ENCODE peak calls at places on chromosomes 13 and 19, in nine cellular contexts. O is colonic mucosa, D is thoracic aorta, I is left ventricle myocardium inferior, L is neural progenitor cell, Y is fibroblast of the aortic adventitia, T is SK-N-SH, G is pancreas, W is sigmoid colon. F is an unnamed sample.

GRCh38 chr13:24502567-24503375 is 9.8 kb downstream of the PARP4 start:
- DNase-seq in D (no peak), I (peak), O (peak), Y (peak), G (no peak), L (peak), W (no peak), T (no peak), F (peak)

GRCh38 chr13:93151277-93151676 is 75.3 kb upstream of the GPC6 start:
- DNase-seq in T (no peak), L (no peak), O (no peak), I (no peak), W (no peak), G (no peak), D (no peak), Y (peak), F (no peak)

GRCh38 chr19:5234412-5234811 is 106.2 kb downstream of the PTPRS start:
- DNase-seq in G (no peak), W (no peak), Y (no peak), I (no peak), T (no peak), D (no peak), L (no peak), O (no peak), F (no peak)

GRCh38 chr19:8148410-8149231 is 771 bp downstream of the FBN3 start:
- DNase-seq in W (no peak), T (peak), D (no peak), G (no peak), L (peak), I (no peak), O (no peak), Y (no peak), F (peak)

GRCh38 chr13:114134111-114134943 is 1.9 kb upstream of the RASA3 start:
- DNase-seq in I (no peak), O (no peak), G (no peak), W (peak), T (no peak), Y (no peak), L (peak), D (no peak), F (no peak)

GRCh38 chr13:20714161-20714560 is 10.7 kb downstream of the IL17D start:
- DNase-seq in T (no peak), D (no peak), O (no peak), W (no peak), I (no peak), L (no peak), G (no peak), Y (peak), F (no peak)

GRCh38 chr19:30046522-30046921 is 104.5 kb downstream of the URI1 start:
- DNase-seq in W (no peak), L (peak), O (no peak), G (no peak), I (no peak), Y (no peak), T (peak), D (no peak), F (no peak)

GRCh38 chr13:113029487-113030258 is 60.7 kb downstream of the MCF2L start:
- DNase-seq in O (peak), Y (no peak), G (no peak), D (no peak), I (no peak), T (peak), W (no peak), L (peak), F (peak)

GRCh38 chr13:53126803-53127202 is 98.2 kb downstream of the OLFM4 start:
- DNase-seq in Y (no peak), G (no peak), I (peak), D (no peak), O (peak), T (no peak), W (peak), L (no peak), F (no peak)

GRCh38 chr19:35959040-35959967 is 23.1 kb downstream of the LRFN3 start:
- DNase-seq in D (no peak), Y (no peak), O (no peak), W (no peak), I (peak), L (peak), G (no peak), T (peak), F (no peak)

GRCh38 chr13:107644136-107644535 is 571.2 kb downstream of the LIG4 start:
- DNase-seq in W (no peak), L (no peak), Y (no peak), T (no peak), I (no peak), G (no peak), O (no peak), D (no peak), F (no peak)

GRCh38 chr19:47839913-47840312 is 18.2 kb downstream of the CRX start:
- DNase-seq in Y (no peak), I (no peak), L (peak), O (no peak), G (no peak), T (no peak), W (no peak), D (no peak), F (no peak)

GRCh38 chr13:80113714-80114454 is 227.0 kb downstream of the SPRY2 start:
- DNase-seq in D (no peak), L (no peak), G (no peak), I (no peak), Y (no peak), W (no peak), T (no peak), O (no peak), F (no peak)

GRCh38 chr13:99303863-99304521 is 3.2 kb downstream of the GPR183 start:
- DNase-seq in G (no peak), W (no peak), L (no peak), T (no peak), Y (no peak), I (no peak), O (no peak), D (no peak), F (no peak)

GRCh38 chr13:51349016-51349415 is 9.5 kb downstream of the SERPINE3 start:
- DNase-seq in Y (peak), I (no peak), D (no peak), L (no peak), T (no peak), W (no peak), G (no peak), O (no peak), F (no peak)

GRCh38 chr19:41324231-41324702 is 14.3 kb downstream of the CCDC97 start:
- DNase-seq in L (no peak), I (no peak), O (no peak), G (no peak), Y (no peak), T (no peak), D (no peak), W (no peak), F (no peak)

GRCh38 chr19:6278051-6278450 is 1.7 kb downstream of the MLLT1 start:
- DNase-seq in I (no peak), D (no peak), Y (no peak), O (no peak), W (no peak), T (no peak), G (no peak), L (no peak), F (no peak)

GRCh38 chr13:21420706-21421105 is 38.4 kb downstream of the ZDHHC20 start:
- DNase-seq in G (no peak), L (no peak), W (no peak), Y (peak), O (no peak), T (no peak), I (no peak), D (no peak), F (no peak)

GRCh38 chr19:8592231-8593009 is 15.2 kb upstream of the MYO1F start:
- DNase-seq in W (peak), L (peak), Y (peak), D (peak), O (peak), G (peak), I (peak), T (peak), F (no peak)

GRCh38 chr19:1718382-1719315 is 34.7 kb upstream of the ONECUT3 start:
- DNase-seq in L (peak), Y (no peak), G (no peak), T (peak), W (no peak), D (no peak), O (no peak), I (no peak), F (no peak)

GRCh38 chr13:78709028-78709427 is 50.1 kb upstream of the OBI1 start:
- DNase-seq in T (no peak), W (no peak), Y (peak), I (no peak), G (no peak), L (no peak), D (no peak), O (no peak), F (no peak)

DNA sequence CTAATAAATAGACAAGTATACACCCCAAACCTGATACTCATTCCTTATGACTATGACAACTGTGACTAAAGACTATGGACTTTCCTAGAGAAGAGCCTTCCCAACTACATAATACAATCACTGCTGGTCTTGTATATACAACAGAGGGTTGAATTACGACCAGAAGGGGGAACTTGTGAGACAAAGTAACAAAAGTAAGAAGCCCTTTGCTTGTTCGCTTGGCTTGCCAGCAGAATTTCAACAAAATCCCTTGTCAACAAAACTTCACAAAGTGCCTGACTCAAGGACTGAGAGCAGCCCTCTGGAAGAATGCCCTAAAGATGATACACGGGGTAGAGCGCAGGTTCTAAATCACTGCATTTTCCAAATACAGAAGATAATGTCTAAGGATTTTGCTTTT is 99.4 kb downstream of the WASF3 start:
- DNase-seq in D (no peak), T (no peak), Y (peak), L (peak), W (no peak), G (no peak), I (no peak), O (no peak), F (no peak)
- TF ChIP-seq CTCF in D (no peak), T (peak), Y (peak), L (peak), W (no peak), G (no peak), I (peak), O (no peak), F (no peak)

DNA sequence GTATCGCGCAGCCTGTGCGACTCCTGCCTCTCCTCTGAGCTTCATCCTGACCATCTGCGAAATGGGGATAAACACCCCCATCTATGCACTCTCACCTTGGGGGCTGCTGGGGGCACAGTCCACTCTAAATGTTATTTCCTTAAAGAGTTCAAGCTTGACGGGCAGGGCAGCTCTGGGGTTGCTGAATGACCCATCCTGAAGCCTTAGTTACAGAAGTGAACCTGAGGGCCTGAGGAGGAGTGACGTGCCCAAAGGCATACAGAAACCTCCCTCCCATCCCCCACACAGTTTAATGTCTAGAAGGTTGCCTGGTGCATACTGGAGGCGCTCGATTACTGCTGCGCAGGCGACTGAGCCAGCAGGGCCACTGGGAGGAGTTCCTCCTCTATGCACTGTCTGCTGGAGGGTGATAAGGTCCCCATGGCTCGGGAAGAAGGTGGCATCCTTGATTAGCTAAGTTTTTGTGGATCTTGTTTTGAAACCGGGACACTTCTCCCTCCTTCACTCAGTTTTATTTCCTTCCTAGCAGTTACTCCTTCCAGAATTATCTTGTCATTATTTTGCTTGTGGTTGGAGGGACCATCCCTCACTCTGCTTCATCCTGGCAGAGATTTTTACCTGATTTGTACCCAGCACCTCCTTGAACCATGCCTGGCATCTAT is 572 bp upstream of the FKBP8 start:
- DNase-seq in I (no peak), T (no peak), L (peak), Y (peak), D (no peak), O (peak), W (peak), G (no peak), F (peak)
- TF ChIP-seq CTCF in I (no peak), T (no peak), L (no peak), Y (no peak), D (no peak), O (no peak), W (no peak), G (no peak), F (no peak)

GRCh38 chr19:18340237-18340989 is at the start of gene PGPEP1:
- DNase-seq in W (peak), L (peak), O (peak), I (peak), T (peak), Y (peak), D (no peak), G (peak), F (peak)

GRCh38 chr19:18342090-18342632 is 1.8 kb downstream of the PGPEP1 start:
- DNase-seq in G (no peak), O (no peak), L (no peak), I (no peak), W (no peak), Y (no peak), T (no peak), D (no peak), F (no peak)

GRCh38 chr19:18338471-18339001 is 1.9 kb upstream of the PGPEP1 start:
- DNase-seq in O (no peak), G (no peak), I (no peak), W (no peak), Y (peak), T (no peak), L (no peak), D (no peak), F (no peak)

GRCh38 chr19:18339703-18340102 is 695 bp upstream of the PGPEP1 start:
- DNase-seq in W (no peak), L (peak), I (no peak), O (peak), T (peak), G (no peak), Y (peak), D (no peak), F (peak)

DNA sequence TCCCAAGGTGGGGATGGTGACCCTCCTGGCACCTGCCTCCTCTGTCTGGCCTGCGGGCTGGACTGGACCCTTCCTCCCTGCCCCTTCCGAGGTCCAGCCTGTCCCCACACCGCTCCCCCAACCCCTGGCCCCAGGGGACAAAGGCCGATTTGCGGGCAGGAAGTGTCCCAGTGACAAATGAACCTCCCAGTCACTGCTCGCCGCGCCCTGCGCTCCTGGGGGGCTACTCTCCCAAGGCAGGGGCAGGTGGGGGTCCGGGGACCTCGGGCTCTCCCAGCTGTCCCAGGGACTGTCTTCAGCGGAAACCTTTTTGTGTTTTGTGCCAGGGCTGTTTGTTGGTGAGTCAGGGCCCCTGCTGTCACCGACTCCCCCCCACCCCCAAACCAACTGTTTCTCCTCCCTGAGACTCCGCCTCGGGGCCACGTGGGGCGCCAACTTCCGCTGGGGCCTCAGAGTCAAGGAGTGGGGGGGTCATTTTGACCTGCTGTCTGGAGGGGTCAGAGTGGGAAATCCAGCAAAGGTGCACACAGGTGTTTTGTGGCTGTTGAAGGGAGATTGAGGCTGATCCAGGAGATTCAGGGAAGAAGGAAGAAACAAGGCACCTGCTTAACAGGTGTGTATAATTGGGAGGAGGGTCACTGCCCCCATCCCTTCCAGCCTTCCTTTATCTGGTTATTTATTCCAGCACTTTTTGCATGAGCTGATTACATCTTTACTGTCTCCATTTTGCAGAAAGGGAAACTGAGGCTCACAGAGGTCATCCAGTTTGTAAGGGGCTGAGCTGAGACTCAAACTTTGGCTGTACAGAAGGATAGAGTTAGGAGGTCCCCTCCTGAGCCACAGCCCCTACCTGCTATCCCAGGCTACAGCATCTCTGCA is 831 bp downstream of the PGPEP1 start:
- DNase-seq in O (peak), L (peak), D (no peak), G (peak), Y (peak), I (peak), T (peak), W (peak), F (peak)
- TF ChIP-seq CTCF in O (no peak), L (no peak), D (no peak), G (no peak), Y (no peak), I (peak), T (no peak), W (no peak), F (no peak)

DNA sequence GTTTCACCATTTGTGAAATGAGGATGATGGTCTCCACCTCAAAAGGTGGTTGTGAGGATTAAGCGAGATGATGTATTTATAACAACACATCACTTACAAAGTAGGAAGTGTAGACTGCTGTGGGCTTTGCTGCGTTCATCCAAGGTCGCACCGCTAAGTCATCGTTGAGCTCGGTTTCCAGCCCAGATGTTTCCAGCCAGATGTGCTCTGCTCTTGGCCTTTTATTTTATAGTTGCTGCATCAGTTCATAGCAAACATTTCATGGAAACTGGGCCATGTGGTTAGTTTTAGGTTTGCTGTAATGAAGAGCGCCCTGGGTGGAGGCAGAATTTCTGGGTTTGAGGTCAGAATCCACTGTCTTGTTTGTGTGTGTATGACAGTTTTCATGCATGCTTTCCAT is 76.5 kb upstream of the RNF113B start:
- DNase-seq in T (no peak), Y (no peak), G (no peak), O (no peak), W (no peak), L (no peak), I (no peak), D (no peak), F (no peak)
- TF ChIP-seq CTCF in T (no peak), Y (no peak), G (no peak), O (no peak), W (no peak), L (no peak), I (no peak), D (no peak), F (no peak)

DNA sequence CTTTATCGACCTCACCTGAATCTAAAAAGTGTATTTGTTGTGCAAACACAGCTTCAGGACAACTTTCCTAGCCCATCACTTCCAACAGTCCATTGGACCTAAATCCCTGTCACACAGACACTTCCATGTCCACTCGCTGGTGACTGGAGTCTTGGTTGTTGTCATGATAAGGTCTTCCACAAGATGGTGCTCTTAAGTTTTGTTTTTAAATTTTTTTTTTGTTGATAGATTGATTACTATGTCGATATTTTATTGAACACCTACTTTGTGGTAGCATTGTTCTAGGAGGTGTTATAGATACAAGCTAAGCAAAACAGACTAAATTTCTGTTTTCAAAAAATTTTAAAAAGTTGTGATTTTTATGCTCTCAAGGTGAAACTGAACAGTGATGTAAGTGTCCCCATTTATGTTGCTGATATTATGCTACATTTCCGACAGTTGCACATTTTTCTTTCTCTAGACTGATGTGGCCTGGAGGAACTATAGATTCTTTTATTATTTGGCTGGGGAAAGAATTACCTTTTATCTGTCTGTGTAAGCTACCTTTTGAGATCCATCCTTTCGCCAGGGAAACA is 8.1 kb upstream of the ERICH6B start:
- DNase-seq in I (no peak), W (no peak), L (peak), O (no peak), T (peak), Y (peak), D (no peak), G (no peak), F (no peak)
- TF ChIP-seq CTCF in I (peak), W (no peak), L (peak), O (peak), T (peak), Y (peak), D (no peak), G (no peak), F (peak)